ENCODE peak calls at places on chromosomes 16 and 17, in six cellular contexts. One of them, this sample, is unnamed.

GRCh38 chr16:89257757-89258465 is 40.4 kb downstream of the ZNF778 start:
- DNase-seq in fibroblast of gingiva: no peak
- DNase-seq in T-helper 9 cell: no peak
- DNase-seq in CD8-positive, alpha-beta T cell: no peak
- DNase-seq in NCI-H1436: no peak
- DNase-seq in T-helper 2 cell: no peak
- DNase-seq in this sample: no peak

GRCh38 chr16:2196162-2196980 is at the start of gene CASKIN1:
- DNase-seq in T-helper 9 cell: no peak
- DNase-seq in CD8-positive, alpha-beta T cell: peak; percentile 21
- DNase-seq in T-helper 2 cell: no peak
- DNase-seq in fibroblast of gingiva: no peak
- DNase-seq in NCI-H1436: peak; percentile 17
- DNase-seq in this sample: no peak

GRCh38 chr17:77572851-77573250 is 385.7 kb upstream of the TNRC6C start:
- DNase-seq in fibroblast of gingiva: no peak
- DNase-seq in T-helper 2 cell: no peak
- DNase-seq in CD8-positive, alpha-beta T cell: no peak
- DNase-seq in NCI-H1436: no peak
- DNase-seq in T-helper 9 cell: no peak
- DNase-seq in this sample: peak; percentile 42

GRCh38 chr17:57396515-57396921 is 140.2 kb downstream of the MSI2 start:
- DNase-seq in NCI-H1436: no peak
- DNase-seq in T-helper 9 cell: no peak
- DNase-seq in T-helper 2 cell: no peak
- DNase-seq in fibroblast of gingiva: no peak
- DNase-seq in CD8-positive, alpha-beta T cell: no peak
- DNase-seq in this sample: no peak

GRCh38 chr16:8583712-8584111 is 6.6 kb downstream of the TMEM114 start:
- DNase-seq in fibroblast of gingiva: no peak
- DNase-seq in CD8-positive, alpha-beta T cell: no peak
- DNase-seq in T-helper 9 cell: no peak
- DNase-seq in NCI-H1436: no peak
- DNase-seq in T-helper 2 cell: no peak
- DNase-seq in this sample: no peak

GRCh38 chr16:86566966-86567700 is 504 bp downstream of the FOXC2 start:
- DNase-seq in NCI-H1436: no peak
- DNase-seq in CD8-positive, alpha-beta T cell: no peak
- DNase-seq in T-helper 9 cell: no peak
- DNase-seq in fibroblast of gingiva: peak; percentile 84
- DNase-seq in T-helper 2 cell: no peak
- DNase-seq in this sample: no peak

GRCh38 chr17:65786479-65786878 is 225.0 kb upstream of the AXIN2 start:
- DNase-seq in CD8-positive, alpha-beta T cell: no peak
- DNase-seq in NCI-H1436: no peak
- DNase-seq in fibroblast of gingiva: no peak
- DNase-seq in T-helper 9 cell: no peak
- DNase-seq in T-helper 2 cell: no peak
- DNase-seq in this sample: no peak

GRCh38 chr17:5011928-5012327 is 14.2 kb downstream of the KIF1C start:
- DNase-seq in T-helper 9 cell: no peak
- DNase-seq in fibroblast of gingiva: no peak
- DNase-seq in CD8-positive, alpha-beta T cell: no peak
- DNase-seq in NCI-H1436: no peak
- DNase-seq in T-helper 2 cell: no peak
- DNase-seq in this sample: no peak

GRCh38 chr16:69859105-69859969 is 91.8 kb upstream of the CLEC18A start:
- DNase-seq in CD8-positive, alpha-beta T cell: no peak
- DNase-seq in T-helper 9 cell: no peak
- DNase-seq in fibroblast of gingiva: no peak
- DNase-seq in NCI-H1436: peak; percentile 16
- DNase-seq in T-helper 2 cell: no peak
- DNase-seq in this sample: no peak

GRCh38 chr17:7479389-7480192 is at the start of gene ZBTB4:
- DNase-seq in CD8-positive, alpha-beta T cell: peak; percentile 77
- DNase-seq in T-helper 9 cell: peak; percentile 71
- DNase-seq in NCI-H1436: no peak
- DNase-seq in T-helper 2 cell: peak; percentile 47
- DNase-seq in fibroblast of gingiva: peak; percentile 46
- DNase-seq in this sample: peak; percentile 82

GRCh38 chr17:27630607-27631408 is at the start of gene LGALS9:
- DNase-seq in fibroblast of gingiva: no peak
- DNase-seq in T-helper 2 cell: no peak
- DNase-seq in CD8-positive, alpha-beta T cell: peak; percentile 6
- DNase-seq in T-helper 9 cell: peak; percentile 9
- DNase-seq in NCI-H1436: no peak
- DNase-seq in this sample: no peak

GRCh38 chr16:54875443-54875842 is 55.2 kb upstream of the IRX5 start:
- DNase-seq in CD8-positive, alpha-beta T cell: no peak
- DNase-seq in T-helper 2 cell: no peak
- DNase-seq in fibroblast of gingiva: no peak
- DNase-seq in NCI-H1436: no peak
- DNase-seq in T-helper 9 cell: no peak
- DNase-seq in this sample: no peak

GRCh38 chr17:5785867-5786509 is 201.7 kb upstream of the NLRP1 start:
- DNase-seq in CD8-positive, alpha-beta T cell: no peak
- DNase-seq in T-helper 2 cell: no peak
- DNase-seq in fibroblast of gingiva: peak; percentile 27
- DNase-seq in NCI-H1436: no peak
- DNase-seq in T-helper 9 cell: no peak
- DNase-seq in this sample: no peak

This sample was measured in sciatic nerve.